ENCODE peak calls at places on chromosome 1, in five cellular contexts. One of them, this sample, is unnamed.

GRCh38 chr1:212410231-212410825 is 4.4 kb downstream of the PACC1 start:
- DNase-seq in WTC11: no peak
- DNase-seq in HepG2: peak; percentile 11
- DNase-seq in K562: no peak
- DNase-seq in H1: no peak
- DNase-seq in this sample: no peak

GRCh38 chr1:199243423-199244061 is 604.7 kb downstream of the PTPRC start:
- DNase-seq in WTC11: peak; percentile 84
- DNase-seq in HepG2: peak; percentile 1
- DNase-seq in K562: peak; percentile 1
- DNase-seq in H1: peak; percentile 57
- DNase-seq in this sample: peak; percentile 67

GRCh38 chr1:69710484-69710883 is 142.8 kb downstream of the LRRC7 start:
- DNase-seq in WTC11: no peak
- DNase-seq in HepG2: no peak
- DNase-seq in K562: no peak
- DNase-seq in H1: no peak
- DNase-seq in this sample: no peak

GRCh38 chr1:61253059-61253735 is 170.8 kb downstream of the NFIA start:
- DNase-seq in WTC11: no peak
- DNase-seq in HepG2: peak; percentile 66
- DNase-seq in K562: peak; percentile 93
- DNase-seq in H1: no peak
- DNase-seq in this sample: no peak

GRCh38 chr1:10903826-10904225 is 107.4 kb upstream of the CASZ1 start:
- DNase-seq in WTC11: no peak
- DNase-seq in HepG2: no peak
- DNase-seq in K562: no peak
- DNase-seq in H1: no peak
- DNase-seq in this sample: no peak

GRCh38 chr1:24909388-24909898 is 20.6 kb downstream of the RUNX3 start:
- DNase-seq in WTC11: peak; percentile 89
- DNase-seq in HepG2: peak; percentile 76
- DNase-seq in K562: peak; percentile 74
- DNase-seq in H1: peak; percentile 79
- DNase-seq in this sample: no peak

GRCh38 chr1:186094170-186094569 is 280.9 kb downstream of the TPR start:
- DNase-seq in WTC11: no peak
- DNase-seq in HepG2: no peak
- DNase-seq in K562: no peak
- DNase-seq in H1: no peak
- DNase-seq in this sample: no peak

GRCh38 chr1:22763479-22764200 is 53.0 kb downstream of the EPHB2 start:
- DNase-seq in WTC11: no peak
- DNase-seq in HepG2: no peak
- DNase-seq in K562: no peak
- DNase-seq in H1: no peak
- DNase-seq in this sample: peak; percentile 25

GRCh38 chr1:226100436-226101347 is 38.2 kb downstream of the H3-3A start:
- DNase-seq in WTC11: peak; percentile 61
- DNase-seq in HepG2: no peak
- DNase-seq in K562: peak; percentile 36
- DNase-seq in H1: no peak
- DNase-seq in this sample: no peak

GRCh38 chr1:164240081-164240480 is 318.9 kb upstream of the PBX1 start:
- DNase-seq in WTC11: peak; percentile 38
- DNase-seq in HepG2: no peak
- DNase-seq in K562: no peak
- DNase-seq in H1: no peak
- DNase-seq in this sample: no peak

DNA sequence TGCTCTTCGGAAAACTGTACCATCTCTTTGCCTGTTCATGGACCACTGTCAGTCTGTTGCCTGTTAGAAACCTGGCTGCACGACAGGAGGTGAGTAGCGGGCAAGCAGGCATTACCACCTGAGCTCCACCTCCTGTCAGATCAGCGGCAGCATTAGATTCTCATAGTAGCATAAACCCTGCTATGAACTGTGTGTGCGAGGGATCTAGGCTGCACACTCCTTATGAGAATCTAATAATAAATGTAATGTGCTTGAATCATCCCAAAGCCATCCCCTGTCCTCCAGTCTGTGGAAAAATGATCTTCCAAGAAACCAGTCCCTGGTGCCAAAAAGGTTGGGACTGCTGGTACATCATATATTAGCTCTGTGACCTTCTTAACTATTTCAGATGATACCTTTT is 110.0 kb downstream of the SMYD3 start:
- DNase-seq in WTC11: no peak
- DNase-seq in HepG2: no peak
- DNase-seq in K562: no peak
- DNase-seq in H1: no peak
- DNase-seq in this sample: no peak
- TF ChIP-seq ATF2 in WTC11: no peak
- TF ChIP-seq ATF2 in HepG2: no peak
- TF ChIP-seq ATF2 in K562: no peak
- TF ChIP-seq ATF2 in H1: no peak
- TF ChIP-seq ATF2 in this sample: no peak

GRCh38 chr1:54803761-54804470 is 2.8 kb upstream of the TTC22 start:
- DNase-seq in WTC11: no peak
- DNase-seq in HepG2: no peak
- DNase-seq in K562: no peak
- DNase-seq in H1: no peak
- DNase-seq in this sample: no peak

GRCh38 chr1:54805466-54805865 is 4.3 kb upstream of the TTC22 start:
- DNase-seq in WTC11: no peak
- DNase-seq in HepG2: no peak
- DNase-seq in K562: no peak
- DNase-seq in H1: no peak
- DNase-seq in this sample: no peak

GRCh38 chr1:54806931-54807611 is 5.9 kb upstream of the TTC22 start:
- DNase-seq in WTC11: no peak
- DNase-seq in HepG2: no peak
- DNase-seq in K562: no peak
- DNase-seq in H1: no peak
- DNase-seq in this sample: no peak

GRCh38 chr1:54805981-54806381 is 4.9 kb upstream of the TTC22 start:
- DNase-seq in WTC11: no peak
- DNase-seq in HepG2: no peak
- DNase-seq in K562: no peak
- DNase-seq in H1: no peak
- DNase-seq in this sample: no peak

DNA sequence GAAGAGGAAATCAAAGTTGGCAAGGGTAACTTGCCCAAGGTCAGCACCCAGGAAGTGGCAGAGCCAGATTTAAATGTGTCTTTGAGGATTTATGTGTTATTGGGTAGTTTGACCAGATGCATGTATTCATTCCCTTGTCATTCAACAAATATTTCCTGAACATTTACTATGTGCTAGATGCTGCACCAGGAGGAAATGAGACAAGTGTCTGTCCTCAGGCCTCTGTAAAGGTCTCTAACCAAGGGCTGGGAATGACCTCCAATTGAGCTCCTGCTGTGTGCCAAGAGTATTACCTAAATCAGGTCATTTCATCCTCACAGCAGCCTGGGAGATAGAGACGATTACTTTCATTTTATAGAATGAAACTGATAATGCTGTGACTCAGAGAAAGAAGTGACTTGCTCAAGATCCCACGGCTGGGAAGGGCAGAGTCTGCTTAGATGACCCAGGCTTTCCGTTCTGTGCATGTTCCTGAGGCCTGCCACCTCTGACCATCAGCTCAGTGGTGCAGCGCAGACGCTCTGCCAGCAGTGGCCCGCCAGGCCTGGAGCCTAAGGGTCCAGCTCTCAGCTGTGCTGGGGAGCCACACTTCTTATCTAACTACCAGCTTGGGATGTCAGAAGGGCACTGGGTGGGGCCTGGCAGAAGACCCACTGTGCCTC is 3.5 kb upstream of the TTC22 start:
- DNase-seq in WTC11: no peak
- DNase-seq in HepG2: no peak
- DNase-seq in K562: no peak
- DNase-seq in H1: no peak
- DNase-seq in this sample: no peak
- TF ChIP-seq ATF2 in WTC11: no peak
- TF ChIP-seq ATF2 in HepG2: no peak
- TF ChIP-seq ATF2 in K562: no peak
- TF ChIP-seq ATF2 in H1: no peak
- TF ChIP-seq ATF2 in this sample: no peak

DNA sequence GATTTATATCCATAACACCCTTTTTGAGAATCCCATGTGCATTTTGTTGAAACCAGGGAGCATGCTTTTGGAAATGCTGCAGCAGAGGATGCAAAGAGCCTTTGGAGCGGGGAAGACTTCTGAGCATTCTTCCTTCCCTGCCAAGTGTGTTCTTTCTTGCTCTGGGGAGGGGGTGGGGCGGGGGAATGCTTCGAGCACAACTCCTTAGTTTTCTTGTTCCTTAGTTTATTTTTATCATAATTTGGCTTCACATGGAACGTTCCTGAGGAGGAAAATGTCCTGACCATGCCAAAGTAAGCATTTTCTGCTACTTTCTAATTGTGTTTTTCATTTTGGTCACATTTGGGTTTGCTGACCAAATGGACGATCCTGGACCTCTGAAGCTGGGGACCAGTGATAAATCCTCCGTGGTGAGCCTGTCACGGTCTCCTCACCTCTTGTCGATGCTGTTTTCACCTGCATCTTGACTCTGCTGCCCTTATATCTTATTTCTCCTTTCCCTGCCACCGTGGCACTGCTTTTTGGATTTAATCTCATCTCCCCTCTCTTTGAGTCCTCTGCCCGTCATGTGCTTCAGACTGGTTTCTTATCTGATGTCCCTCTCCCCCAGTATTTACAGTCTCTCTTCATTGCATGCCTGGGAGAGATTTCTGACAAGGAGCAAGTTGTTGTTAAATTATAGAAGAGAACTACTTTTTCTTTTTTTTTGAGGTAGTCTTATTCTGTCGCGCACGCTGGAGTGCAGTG is 2.4 kb downstream of the CTPS1 start:
- DNase-seq in WTC11: no peak
- DNase-seq in HepG2: no peak
- DNase-seq in K562: peak; percentile 36
- DNase-seq in H1: no peak
- DNase-seq in this sample: no peak
- TF ChIP-seq ATF2 in WTC11: no peak
- TF ChIP-seq ATF2 in HepG2: no peak
- TF ChIP-seq ATF2 in K562: no peak
- TF ChIP-seq ATF2 in H1: no peak
- TF ChIP-seq ATF2 in this sample: no peak

GRCh38 chr1:20343149-20343936 is 52.7 kb downstream of the VWA5B1 start:
- DNase-seq in WTC11: peak; percentile 89
- DNase-seq in HepG2: no peak
- DNase-seq in K562: peak; percentile 72
- DNase-seq in H1: peak; percentile 49
- DNase-seq in this sample: no peak
- TF ChIP-seq ATF2 in WTC11: peak; percentile 36
- TF ChIP-seq ATF2 in HepG2: no peak
- TF ChIP-seq ATF2 in K562: no peak
- TF ChIP-seq ATF2 in H1: no peak
- TF ChIP-seq ATF2 in this sample: no peak

GRCh38 chr1:219304227-219305226 is 130.8 kb downstream of the LYPLAL1 start:
- DNase-seq in WTC11: no peak
- DNase-seq in HepG2: no peak
- DNase-seq in K562: no peak
- DNase-seq in H1: no peak
- DNase-seq in this sample: no peak

GRCh38 chr1:219312967-219313366 is 139.3 kb downstream of the LYPLAL1 start:
- DNase-seq in WTC11: no peak
- DNase-seq in HepG2: peak; percentile 63
- DNase-seq in K562: no peak
- DNase-seq in H1: no peak
- DNase-seq in this sample: no peak

GRCh38 chr1:219308367-219308766 is 134.7 kb downstream of the LYPLAL1 start:
- DNase-seq in WTC11: no peak
- DNase-seq in HepG2: no peak
- DNase-seq in K562: no peak
- DNase-seq in H1: no peak
- DNase-seq in this sample: no peak

GRCh38 chr1:219313961-219314360 is 140.3 kb downstream of the LYPLAL1 start:
- DNase-seq in WTC11: no peak
- DNase-seq in HepG2: no peak
- DNase-seq in K562: no peak
- DNase-seq in H1: no peak
- DNase-seq in this sample: no peak

GRCh38 chr1:219310181-219310728 is 136.6 kb downstream of the LYPLAL1 start:
- DNase-seq in WTC11: no peak
- DNase-seq in HepG2: peak; percentile 99
- DNase-seq in K562: no peak
- DNase-seq in H1: no peak
- DNase-seq in this sample: no peak
- TF ChIP-seq ATF2 in WTC11: no peak
- TF ChIP-seq ATF2 in HepG2: peak; percentile 59
- TF ChIP-seq ATF2 in K562: no peak
- TF ChIP-seq ATF2 in H1: no peak
- TF ChIP-seq ATF2 in this sample: no peak

This sample was measured in GM12878.